ENCODE peak calls at places on chromosomes 1 and 21, in seven cellular contexts. Y is colonic mucosa, K is AG10803, W is nephron progenitor cell, N is fibroblast of the aortic adventitia, A is suprapubic skin, X is H1. V is an unnamed sample.

GRCh38 chr1:178088651-178089050 is 5.3 kb upstream of the RASAL2 start:
- DNase-seq in Y (no peak), K (no peak), W (no peak), N (no peak), A (no peak), X (no peak), V (no peak)

GRCh38 chr1:22921452-22922126 is 51.1 kb downstream of the LACTBL1 start:
- DNase-seq in Y (no peak), K (no peak), W (no peak), N (no peak), A (no peak), X (no peak), V (peak)

GRCh38 chr1:6867688-6868370 is 82.6 kb downstream of the CAMTA1 start:
- DNase-seq in Y (no peak), K (no peak), W (no peak), N (no peak), A (no peak), X (no peak), V (no peak)

GRCh38 chr1:20698195-20698910 is 19.5 kb downstream of the KIF17 start:
- DNase-seq in Y (no peak), K (peak), W (no peak), N (peak), A (no peak), X (no peak), V (no peak)

GRCh38 chr1:10830961-10831669 is 34.7 kb upstream of the CASZ1 start:
- DNase-seq in Y (no peak), K (peak), W (no peak), N (no peak), A (no peak), X (no peak), V (no peak)

GRCh38 chr1:173245892-173246291 is 38.8 kb upstream of the TNFSF4 start:
- DNase-seq in Y (no peak), K (no peak), W (no peak), N (no peak), A (no peak), X (no peak), V (no peak)

GRCh38 chr21:36113647-36114428 is 21.0 kb upstream of the CBR3 start:
- DNase-seq in Y (peak), K (no peak), W (no peak), N (no peak), A (no peak), X (no peak), V (no peak)

GRCh38 chr1:158720620-158721019 is at the start of gene OR6K3:
- DNase-seq in Y (no peak), K (no peak), W (no peak), N (no peak), A (no peak), X (no peak), V (no peak)

GRCh38 chr1:59179673-59180072 is 117.2 kb upstream of the FGGY start:
- DNase-seq in Y (no peak), K (no peak), W (no peak), N (no peak), A (no peak), X (no peak), V (no peak)

GRCh38 chr1:30719406-30720270 is 3.7 kb downstream of the MATN1 start:
- DNase-seq in Y (no peak), K (peak), W (no peak), N (peak), A (no peak), X (peak), V (peak)
- TF ChIP-seq CTCF in Y (no peak), K (no peak), W (no peak), N (no peak), A (no peak), X (peak), V (peak)

GRCh38 chr1:101453844-101454243 is 217.0 kb downstream of the S1PR1 start:
- DNase-seq in Y (no peak), K (no peak), W (no peak), N (no peak), A (no peak), X (no peak), V (no peak)
- TF ChIP-seq CTCF in Y (no peak), K (no peak), W (no peak), N (no peak), A (no peak), X (no peak), V (no peak)

GRCh38 chr21:14752006-14752909 is 206.1 kb upstream of the SAMSN1 start:
- DNase-seq in Y (no peak), K (no peak), W (no peak), N (no peak), A (no peak), X (no peak), V (no peak)

GRCh38 chr21:14754682-14755081 is 208.6 kb upstream of the SAMSN1 start:
- DNase-seq in Y (no peak), K (no peak), W (no peak), N (no peak), A (no peak), X (no peak), V (no peak)

GRCh38 chr21:14754259-14754604 is 208.1 kb upstream of the SAMSN1 start:
- DNase-seq in Y (no peak), K (no peak), W (no peak), N (no peak), A (no peak), X (no peak), V (no peak)

GRCh38 chr21:14753069-14753465 is 207.0 kb upstream of the SAMSN1 start:
- DNase-seq in Y (no peak), K (no peak), W (no peak), N (no peak), A (no peak), X (no peak), V (no peak)

GRCh38 chr21:14753466-14754258 is 207.5 kb upstream of the SAMSN1 start:
- DNase-seq in Y (no peak), K (no peak), W (no peak), N (no peak), A (no peak), X (no peak), V (no peak)
- TF ChIP-seq CTCF in Y (no peak), K (no peak), W (no peak), N (no peak), A (no peak), X (no peak), V (no peak)

GRCh38 chr21:42652527-42653491 is 612 bp upstream of the PDE9A start:
- DNase-seq in Y (peak), K (peak), W (peak), N (no peak), A (no peak), X (no peak), V (peak)
- TF ChIP-seq CTCF in Y (peak), K (no peak), W (peak), N (peak), A (peak), X (peak), V (peak)

DNA sequence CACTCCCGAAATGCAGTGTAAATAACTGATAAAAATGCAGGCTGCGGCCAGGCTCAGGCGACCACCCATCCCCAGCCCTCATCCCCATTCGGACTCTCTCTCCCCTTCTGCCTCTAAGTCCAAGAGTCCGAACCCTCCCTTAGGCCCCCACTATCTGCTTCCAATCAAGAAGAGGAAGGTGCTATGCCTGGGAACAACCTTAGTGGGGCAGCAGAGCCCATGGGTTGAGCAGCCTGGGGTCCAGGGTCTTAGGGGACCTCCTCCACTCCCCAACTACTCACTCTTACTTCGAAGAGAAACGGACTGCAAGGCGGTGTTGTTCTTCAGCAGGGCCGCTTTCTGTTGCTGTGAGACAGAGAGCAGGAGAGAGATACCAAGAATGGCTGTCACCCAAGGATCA is 12.2 kb downstream of the ARHGEF2 start:
- DNase-seq in Y (no peak), K (no peak), W (no peak), N (no peak), A (no peak), X (no peak), V (no peak)
- TF ChIP-seq CTCF in Y (no peak), K (no peak), W (no peak), N (peak), A (no peak), X (peak), V (no peak)

GRCh38 chr1:236520445-236521005 is 3.3 kb upstream of the LGALS8 start:
- DNase-seq in Y (no peak), K (no peak), W (no peak), N (no peak), A (no peak), X (no peak), V (no peak)
- TF ChIP-seq CTCF in Y (no peak), K (no peak), W (no peak), N (no peak), A (no peak), X (no peak), V (no peak)

GRCh38 chr1:230087034-230087721 is 20.1 kb downstream of the GALNT2 start:
- DNase-seq in Y (no peak), K (no peak), W (no peak), N (no peak), A (no peak), X (no peak), V (no peak)

GRCh38 chr1:230085178-230085515 is 18.1 kb downstream of the GALNT2 start:
- DNase-seq in Y (no peak), K (no peak), W (no peak), N (no peak), A (no peak), X (no peak), V (no peak)

GRCh38 chr1:230086152-230086551 is 19.1 kb downstream of the GALNT2 start:
- DNase-seq in Y (no peak), K (no peak), W (no peak), N (no peak), A (no peak), X (no peak), V (no peak)

GRCh38 chr1:230090194-230090711 is 23.2 kb downstream of the GALNT2 start:
- DNase-seq in Y (no peak), K (peak), W (no peak), N (peak), A (no peak), X (no peak), V (no peak)

DNA sequence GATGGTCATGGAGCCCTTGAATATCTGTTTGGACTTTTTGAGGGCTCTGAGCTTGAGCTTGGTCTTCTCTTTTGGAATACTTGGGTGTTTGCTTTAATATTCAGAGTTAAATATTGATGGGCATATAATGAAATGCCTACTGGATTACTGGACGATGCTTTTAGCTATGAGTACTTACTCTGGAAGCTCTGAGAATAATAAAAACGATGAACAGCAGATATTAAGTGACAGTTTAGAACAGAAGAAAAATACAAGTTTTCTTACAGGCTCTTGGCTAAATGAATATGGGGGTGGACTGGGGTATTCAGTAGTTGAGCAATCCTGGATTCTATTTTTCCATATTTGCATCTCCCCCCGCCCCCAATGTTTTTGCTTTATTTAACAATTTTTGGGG is 20.7 kb downstream of the GALNT2 start:
- DNase-seq in Y (no peak), K (no peak), W (no peak), N (no peak), A (no peak), X (no peak), V (no peak)
- TF ChIP-seq CTCF in Y (no peak), K (no peak), W (no peak), N (no peak), A (no peak), X (no peak), V (no peak)

GRCh38 chr1:162168935-162169545 is 99.5 kb downstream of the NOS1AP start:
- DNase-seq in Y (no peak), K (peak), W (peak), N (no peak), A (no peak), X (no peak), V (no peak)
- TF ChIP-seq CTCF in Y (no peak), K (no peak), W (no peak), N (no peak), A (no peak), X (no peak), V (no peak)

GRCh38 chr1:53766194-53766748 is 27.3 kb upstream of the GLIS1 start:
- DNase-seq in Y (no peak), K (no peak), W (no peak), N (no peak), A (no peak), X (no peak), V (no peak)

GRCh38 chr1:53765656-53766055 is 26.7 kb upstream of the GLIS1 start:
- DNase-seq in Y (no peak), K (peak), W (no peak), N (peak), A (no peak), X (no peak), V (no peak)

GRCh38 chr1:53763911-53764310 is 24.9 kb upstream of the GLIS1 start:
- DNase-seq in Y (no peak), K (no peak), W (no peak), N (no peak), A (no peak), X (no peak), V (no peak)

GRCh38 chr1:53766766-53767409 is 27.9 kb upstream of the GLIS1 start:
- DNase-seq in Y (no peak), K (peak), W (no peak), N (peak), A (no peak), X (no peak), V (no peak)

GRCh38 chr1:53763461-53763860 is 24.5 kb upstream of the GLIS1 start:
- DNase-seq in Y (no peak), K (no peak), W (no peak), N (no peak), A (no peak), X (no peak), V (no peak)
- TF ChIP-seq CTCF in Y (no peak), K (no peak), W (no peak), N (no peak), A (no peak), X (peak), V (no peak)

GRCh38 chr1:101971309-101971708 is 25.4 kb downstream of the OLFM3 start:
- DNase-seq in Y (no peak), K (no peak), W (no peak), N (no peak), A (no peak), X (no peak), V (no peak)
- TF ChIP-seq CTCF in Y (no peak), K (no peak), W (peak), N (no peak), A (no peak), X (peak), V (no peak)